ENCODE peak calls at places on chromosomes 11 and 22, in six cellular contexts. N is GM03348, Q is AG08396, T is GM19239, S is NCI-H1105 treated with DMSO at 0.1 percent for 48 hours, G is ACHN. X is an unnamed sample.

GRCh38 chr11:13782395-13783080 is 114.1 kb downstream of the FAR1 start:
- DNase-seq in N (no peak), Q (no peak), T (no peak), S (no peak), G (no peak), X (peak)

GRCh38 chr11:12287009-12287373 is 90.4 kb upstream of the PARVA start:
- DNase-seq in N (peak), Q (peak), T (no peak), S (no peak), G (peak), X (peak)

GRCh38 chr11:48384670-48385069 is 18.4 kb upstream of the OR4C5 start:
- DNase-seq in N (no peak), Q (no peak), T (no peak), S (no peak), G (no peak), X (no peak)

GRCh38 chr11:23727821-23728220 is 769.0 kb upstream of the LUZP2 start:
- DNase-seq in N (peak), Q (peak), T (no peak), S (no peak), G (no peak), X (peak)

GRCh38 chr22:44207173-44207980 is 26.7 kb downstream of the PARVG start:
- DNase-seq in N (no peak), Q (no peak), T (no peak), S (no peak), G (no peak), X (no peak)

GRCh38 chr11:1050581-1051355 is 14.2 kb upstream of the MUC6 start:
- DNase-seq in N (peak), Q (peak), T (peak), S (peak), G (peak), X (peak)

GRCh38 chr11:86565787-86566186 is 106.6 kb downstream of the ME3 start:
- DNase-seq in N (no peak), Q (no peak), T (no peak), S (no peak), G (no peak), X (no peak)

GRCh38 chr22:28951969-28952521 is 68.7 kb downstream of the ZNRF3 start:
- DNase-seq in N (peak), Q (peak), T (no peak), S (no peak), G (no peak), X (peak)

GRCh38 chr11:29319231-29319630 is 697.6 kb downstream of the KCNA4 start:
- DNase-seq in N (no peak), Q (no peak), T (no peak), S (no peak), G (no peak), X (no peak)

GRCh38 chr22:38730411-38730871 is 24.7 kb downstream of the GTPBP1 start:
- DNase-seq in N (no peak), Q (no peak), T (no peak), S (no peak), G (no peak), X (no peak)

GRCh38 chr11:9265211-9266131 is at the start of gene DENND5A:
- DNase-seq in N (peak), Q (peak), T (peak), S (peak), G (peak), X (peak)

GRCh38 chr11:85822814-85823213 is 11.9 kb upstream of the SYTL2 start:
- DNase-seq in N (peak), Q (no peak), T (no peak), S (no peak), G (peak), X (no peak)

GRCh38 chr11:125253289-125253688 is 88.7 kb downstream of the PKNOX2 start:
- DNase-seq in N (no peak), Q (no peak), T (no peak), S (no peak), G (no peak), X (no peak)

GRCh38 chr11:71086687-71087258 is 165.6 kb downstream of the SHANK2 start:
- DNase-seq in N (peak), Q (peak), T (no peak), S (peak), G (peak), X (peak)

GRCh38 chr11:35138949-35139881 is at the start of gene CD44:
- DNase-seq in N (peak), Q (peak), T (no peak), S (peak), G (peak), X (peak)

GRCh38 chr22:39901519-39902146 is 749 bp downstream of the GRAP2 start:
- DNase-seq in N (no peak), Q (no peak), T (no peak), S (no peak), G (no peak), X (no peak)

GRCh38 chr22:45612451-45612901 is 59.2 kb upstream of the ATXN10 start:
- DNase-seq in N (peak), Q (peak), T (no peak), S (no peak), G (no peak), X (no peak)

GRCh38 chr11:13000116-13000515 is 9.0 kb upstream of the RASSF10 start:
- DNase-seq in N (no peak), Q (no peak), T (no peak), S (no peak), G (no peak), X (no peak)

GRCh38 chr11:93054881-93055280 is 85.4 kb downstream of the MTNR1B start:
- DNase-seq in N (peak), Q (peak), T (no peak), S (no peak), G (peak), X (peak)

GRCh38 chr11:35953081-35953480 is 9.2 kb downstream of the LDLRAD3 start:
- DNase-seq in N (no peak), Q (no peak), T (no peak), S (no peak), G (no peak), X (no peak)

GRCh38 chr11:122745111-122745510 is 89.6 kb downstream of the UBASH3B start:
- DNase-seq in N (no peak), Q (no peak), T (no peak), S (no peak), G (no peak), X (no peak)

GRCh38 chr22:30045901-30046715 is 34.2 kb upstream of the HORMAD2 start:
- DNase-seq in N (no peak), Q (no peak), T (no peak), S (no peak), G (no peak), X (no peak)

GRCh38 chr11:1553808-1554594 is 18.1 kb downstream of the DUSP8 start:
- DNase-seq in N (no peak), Q (no peak), T (no peak), S (no peak), G (no peak), X (peak)

GRCh38 chr11:77470504-77470903 is 3.4 kb downstream of the PAK1 start:
- DNase-seq in N (no peak), Q (no peak), T (peak), S (no peak), G (no peak), X (no peak)

GRCh38 chr22:38412435-38413084 is 42.4 kb downstream of the KCNJ4 start:
- DNase-seq in N (peak), Q (peak), T (peak), S (no peak), G (no peak), X (peak)

GRCh38 chr11:73404048-73404447 is 27.8 kb downstream of the RELT start:
- DNase-seq in N (peak), Q (peak), T (no peak), S (peak), G (peak), X (peak)

GRCh38 chr11:61164610-61165424 is 3.6 kb upstream of the VPS37C start:
- DNase-seq in N (no peak), Q (no peak), T (no peak), S (no peak), G (no peak), X (no peak)

GRCh38 chr11:206002-206384 is 1.2 kb downstream of the BET1L start:
- DNase-seq in N (no peak), Q (no peak), T (no peak), S (no peak), G (no peak), X (no peak)